ENCODE peak calls at places on chromosomes 7 and 10, in ten cellular contexts. K, U, Q, L, V, A, F, W, P and R are unnamed samples.

GRCh38 chr7:7177044-7177517 is 5.3 kb upstream of the C1GALT1 start:
- DNase-seq in W (no peak), K (peak), A (peak), Q (peak), U (peak), P (no peak), L (no peak), F (peak), V (peak), R (peak)

GRCh38 chr7:48154792-48155413 is 16.4 kb upstream of the ABCA13 start:
- DNase-seq in P (peak), V (peak), U (no peak), L (no peak), Q (peak), A (peak), F (peak), K (peak), W (no peak), R (peak)

GRCh38 chr7:134327896-134328295 is 11.2 kb upstream of the SLC35B4 start:
- DNase-seq in A (peak), V (peak), W (no peak), P (peak), K (peak), Q (peak), F (peak), L (peak), U (no peak), R (peak)

GRCh38 chr10:124264711-124265390 is 153.9 kb downstream of the OAT start:
- DNase-seq in W (no peak), A (no peak), K (no peak), V (no peak), Q (no peak), F (no peak), P (no peak), L (no peak), U (no peak), R (no peak)

GRCh38 chr10:100998991-100999741 is 442 bp upstream of the LZTS2 start:
- DNase-seq in Q (peak), W (peak), F (peak), A (peak), P (peak), U (peak), K (peak), L (peak), V (peak), R (peak)

GRCh38 chr10:119201233-119201632 is 6.1 kb upstream of the GRK5 start:
- DNase-seq in Q (no peak), V (no peak), F (no peak), P (no peak), K (no peak), A (no peak), U (no peak), W (no peak), L (no peak), R (no peak)

GRCh38 chr10:63588436-63589180 is 67.4 kb downstream of the REEP3 start:
- DNase-seq in L (no peak), P (no peak), V (peak), K (peak), W (no peak), F (no peak), U (no peak), A (peak), Q (peak), R (no peak)

GRCh38 chr10:124642076-124642710 is 102.0 kb downstream of the FAM53B start:
- DNase-seq in K (no peak), F (no peak), L (no peak), P (no peak), V (no peak), W (no peak), A (no peak), U (no peak), Q (no peak), R (no peak)

GRCh38 chr10:94747838-94748237 is 14.6 kb upstream of the CYP2C19 start:
- DNase-seq in Q (no peak), W (no peak), F (no peak), A (no peak), U (no peak), K (no peak), P (no peak), V (no peak), L (no peak), R (no peak)

GRCh38 chr7:91942312-91942711 is 1.6 kb downstream of the AKAP9 start:
- DNase-seq in V (no peak), W (no peak), K (no peak), P (no peak), L (no peak), A (no peak), F (no peak), U (no peak), Q (peak), R (no peak)
- H3K4me3 ChIP-seq in V (no peak), W (peak), K (peak), P (no peak), L (no peak), A (no peak), F (peak), U (no peak), Q (peak), R (peak)

DNA sequence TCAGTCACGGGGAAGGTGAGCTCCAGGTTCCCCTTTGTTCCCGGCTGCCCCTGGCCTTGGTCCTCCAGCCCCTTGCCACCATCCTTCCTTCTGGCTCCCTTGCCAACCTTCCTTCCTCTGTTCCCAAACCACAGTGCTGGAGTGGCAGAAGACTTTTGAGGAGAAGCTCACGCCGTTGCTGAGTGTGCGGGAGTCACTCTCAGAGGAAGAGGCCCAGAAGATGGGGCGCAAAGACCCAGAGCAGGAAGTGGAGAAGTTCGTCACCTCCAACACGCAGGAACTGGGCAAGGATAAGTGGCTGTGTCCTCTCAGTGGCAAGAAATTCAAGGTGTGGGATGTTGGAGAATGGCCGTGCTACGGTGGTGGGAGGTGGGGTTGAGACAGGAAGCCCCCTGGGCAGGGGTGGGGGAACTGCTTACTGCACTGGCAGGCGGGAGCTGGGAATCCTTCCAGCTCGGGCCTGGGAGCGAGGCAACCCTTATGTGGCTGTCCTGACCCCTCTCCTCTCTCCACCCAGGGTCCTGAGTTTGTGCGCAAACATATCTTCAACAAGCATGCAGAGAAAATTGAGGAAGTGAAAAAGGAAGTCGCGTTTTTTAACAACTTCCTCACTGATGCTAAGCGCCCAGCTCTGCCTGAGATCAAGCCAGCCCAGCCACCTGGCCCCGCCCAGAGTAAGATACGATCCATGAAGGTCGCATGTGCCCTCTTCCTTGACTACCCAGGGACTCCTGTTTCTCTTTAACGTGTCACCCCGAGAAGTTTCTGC is 2.1 kb downstream of the UFSP1 start:
- DNase-seq in V (no peak), A (no peak), W (no peak), U (no peak), L (peak), P (peak), K (no peak), Q (no peak), F (no peak), R (no peak)
- H3K4me3 ChIP-seq in V (no peak), A (no peak), W (no peak), U (no peak), L (peak), P (no peak), K (no peak), Q (no peak), F (no peak), R (no peak)

DNA sequence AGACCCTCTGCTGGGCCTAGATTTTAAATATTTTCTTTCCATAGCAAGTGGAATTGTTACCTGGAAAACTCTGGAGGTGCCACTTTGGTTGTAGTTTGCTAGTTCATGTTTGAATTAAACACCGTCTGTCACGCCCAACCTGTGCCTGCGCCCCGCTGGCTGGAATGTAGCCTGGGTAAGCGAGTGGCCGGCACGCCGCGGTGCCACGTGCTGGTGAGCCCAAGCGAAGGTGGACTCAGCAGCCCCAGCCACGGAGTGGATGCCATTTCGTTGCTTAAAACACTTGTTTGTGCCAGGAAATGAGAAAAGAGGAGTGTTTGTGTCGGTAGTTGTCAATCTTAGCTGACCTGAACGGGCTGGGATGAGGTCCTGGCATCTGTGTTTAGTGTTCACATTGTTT is 2.7 kb downstream of the GET4 start:
- DNase-seq in P (no peak), U (no peak), W (no peak), Q (no peak), L (no peak), A (no peak), V (no peak), K (no peak), F (no peak), R (no peak)
- H3K4me3 ChIP-seq in P (no peak), U (no peak), W (no peak), Q (no peak), L (no peak), A (no peak), V (no peak), K (no peak), F (no peak), R (no peak)

GRCh38 chr7:8829100-8829499 is 395.7 kb downstream of the NXPH1 start:
- DNase-seq in K (no peak), U (no peak), A (no peak), F (no peak), W (no peak), V (no peak), Q (no peak), L (no peak), P (no peak), R (no peak)
- H3K4me3 ChIP-seq in K (no peak), U (no peak), A (no peak), F (no peak), W (no peak), V (no peak), Q (no peak), L (no peak), P (no peak), R (no peak)

GRCh38 chr7:121480566-121481335 is 84.6 kb upstream of the FAM3C start:
- DNase-seq in P (no peak), Q (no peak), L (no peak), A (no peak), K (no peak), W (no peak), V (no peak), F (no peak), U (no peak), R (no peak)
- H3K4me3 ChIP-seq in P (no peak), Q (no peak), L (no peak), A (no peak), K (no peak), W (no peak), V (no peak), F (no peak), U (no peak), R (no peak)

GRCh38 chr7:17130281-17131059 is 168.0 kb upstream of the AHR start:
- DNase-seq in W (no peak), K (peak), F (peak), Q (peak), U (peak), P (no peak), L (no peak), A (peak), V (peak), R (peak)
- H3K4me3 ChIP-seq in W (no peak), K (no peak), F (no peak), Q (no peak), U (no peak), P (no peak), L (no peak), A (no peak), V (no peak), R (no peak)

GRCh38 chr10:15751048-15751447 is 31.3 kb upstream of the ITGA8 start:
- DNase-seq in L (no peak), U (no peak), V (no peak), Q (peak), K (peak), P (no peak), A (no peak), F (no peak), W (no peak), R (no peak)
- H3K4me3 ChIP-seq in L (no peak), U (no peak), V (no peak), Q (no peak), K (no peak), P (no peak), A (no peak), F (no peak), W (no peak), R (no peak)

DNA sequence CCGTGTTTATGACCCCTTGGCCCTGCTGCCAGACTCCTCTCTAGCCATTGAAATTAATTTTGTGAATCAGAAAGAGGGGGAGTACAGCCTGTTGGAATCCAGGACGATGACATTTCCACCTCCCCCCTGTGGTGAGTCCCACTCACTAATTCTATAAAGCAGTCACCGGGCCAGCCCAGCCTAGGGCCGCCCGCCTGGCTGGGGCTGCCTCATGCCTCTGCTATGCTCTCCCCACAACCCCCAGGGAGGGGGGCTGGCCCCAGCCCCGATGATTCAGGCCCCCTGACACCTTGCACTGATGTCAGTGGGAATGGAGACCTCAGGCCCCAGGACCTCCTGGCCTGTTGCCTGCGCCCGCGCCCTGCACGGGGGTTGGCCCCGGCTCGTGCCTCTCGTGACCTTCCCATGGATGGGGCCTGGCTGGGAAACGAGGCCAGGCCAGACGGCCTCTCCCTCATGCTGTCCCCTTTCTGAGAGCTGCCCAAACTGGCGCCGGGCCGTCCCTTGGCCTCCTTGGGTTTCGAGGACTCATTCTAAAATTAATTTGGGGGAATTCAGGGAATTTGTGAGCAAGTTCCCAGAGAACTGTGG is 34.0 kb downstream of the TMEM270 start:
- DNase-seq in F (peak), A (peak), V (peak), P (no peak), L (no peak), K (peak), U (peak), Q (peak), W (peak), R (peak)
- H3K4me3 ChIP-seq in F (no peak), A (no peak), V (no peak), P (no peak), L (no peak), K (no peak), U (no peak), Q (peak), W (no peak), R (no peak)